ENCODE peak calls at places on chromosomes 13 and 19, in six cellular contexts. One of them, this sample, is unnamed.
A peak's percentile ranks its signal among the peaks of the same experiment; 100 is the strongest.

GRCh38 chr13:37899753-37900152 is 30.2 kb upstream of the TRPC4 start:
- DNase-seq in fibroblast of lung: no peak
- DNase-seq in lower lobe of right lung: no peak
- DNase-seq in mesothelial cell of epicardium: no peak
- DNase-seq in mammary epithelial cell: no peak
- DNase-seq in kidney epithelial cell: no peak
- DNase-seq in this sample: no peak

GRCh38 chr13:39835253-39835652 is 179.8 kb downstream of the COG6 start:
- DNase-seq in fibroblast of lung: no peak
- DNase-seq in lower lobe of right lung: no peak
- DNase-seq in mesothelial cell of epicardium: no peak
- DNase-seq in mammary epithelial cell: no peak
- DNase-seq in kidney epithelial cell: no peak
- DNase-seq in this sample: no peak

GRCh38 chr19:49327878-49328544 is 3.0 kb upstream of the SLC6A16 start:
- DNase-seq in fibroblast of lung: peak; percentile 20
- DNase-seq in lower lobe of right lung: no peak
- DNase-seq in mesothelial cell of epicardium: no peak
- DNase-seq in mammary epithelial cell: no peak
- DNase-seq in kidney epithelial cell: no peak
- DNase-seq in this sample: no peak

GRCh38 chr19:55588738-55589137 is 8.1 kb upstream of the ZNF579 start:
- DNase-seq in fibroblast of lung: no peak
- DNase-seq in lower lobe of right lung: no peak
- DNase-seq in mesothelial cell of epicardium: no peak
- DNase-seq in mammary epithelial cell: no peak
- DNase-seq in kidney epithelial cell: no peak
- DNase-seq in this sample: no peak

GRCh38 chr19:17248011-17248776 is 2.5 kb upstream of the NR2F6 start:
- DNase-seq in fibroblast of lung: no peak
- DNase-seq in lower lobe of right lung: no peak
- DNase-seq in mesothelial cell of epicardium: no peak
- DNase-seq in mammary epithelial cell: no peak
- DNase-seq in kidney epithelial cell: no peak
- DNase-seq in this sample: no peak

GRCh38 chr13:39263531-39263930 is 225.3 kb downstream of the NHLRC3 start:
- DNase-seq in fibroblast of lung: no peak
- DNase-seq in lower lobe of right lung: no peak
- DNase-seq in mesothelial cell of epicardium: no peak
- DNase-seq in mammary epithelial cell: no peak
- DNase-seq in kidney epithelial cell: no peak
- DNase-seq in this sample: no peak

GRCh38 chr19:10797078-10797477 is 38.9 kb downstream of the TMED1 start:
- DNase-seq in fibroblast of lung: no peak
- DNase-seq in lower lobe of right lung: no peak
- DNase-seq in mesothelial cell of epicardium: no peak
- DNase-seq in mammary epithelial cell: no peak
- DNase-seq in kidney epithelial cell: no peak
- DNase-seq in this sample: no peak

GRCh38 chr19:6587093-6587820 is 3.7 kb downstream of the CD70 start:
- DNase-seq in fibroblast of lung: peak; percentile 2
- DNase-seq in lower lobe of right lung: no peak
- DNase-seq in mesothelial cell of epicardium: no peak
- DNase-seq in mammary epithelial cell: peak; percentile 28
- DNase-seq in kidney epithelial cell: no peak
- DNase-seq in this sample: no peak

GRCh38 chr19:37936166-37936565 is 29.2 kb downstream of the SIPA1L3 start:
- DNase-seq in fibroblast of lung: no peak
- DNase-seq in lower lobe of right lung: peak; percentile 57
- DNase-seq in mesothelial cell of epicardium: no peak
- DNase-seq in mammary epithelial cell: no peak
- DNase-seq in kidney epithelial cell: no peak
- DNase-seq in this sample: no peak

GRCh38 chr13:100818706-100819105 is 144.1 kb upstream of the TMTC4 start:
- DNase-seq in fibroblast of lung: no peak
- DNase-seq in lower lobe of right lung: no peak
- DNase-seq in mesothelial cell of epicardium: no peak
- DNase-seq in mammary epithelial cell: no peak
- DNase-seq in kidney epithelial cell: no peak
- DNase-seq in this sample: no peak

GRCh38 chr13:114088863-114089262 is 43.6 kb downstream of the RASA3 start:
- DNase-seq in fibroblast of lung: no peak
- DNase-seq in lower lobe of right lung: no peak
- DNase-seq in mesothelial cell of epicardium: no peak
- DNase-seq in mammary epithelial cell: no peak
- DNase-seq in kidney epithelial cell: no peak
- DNase-seq in this sample: no peak

GRCh38 chr19:2223959-2224358 is 12.2 kb downstream of the PLEKHJ1 start:
- DNase-seq in fibroblast of lung: no peak
- DNase-seq in lower lobe of right lung: no peak
- DNase-seq in mesothelial cell of epicardium: no peak
- DNase-seq in mammary epithelial cell: no peak
- DNase-seq in kidney epithelial cell: no peak
- DNase-seq in this sample: no peak

GRCh38 chr19:2827840-2828489 is 8.3 kb downstream of the ZNF554 start:
- DNase-seq in fibroblast of lung: no peak
- DNase-seq in lower lobe of right lung: no peak
- DNase-seq in mesothelial cell of epicardium: no peak
- DNase-seq in mammary epithelial cell: no peak
- DNase-seq in kidney epithelial cell: no peak
- DNase-seq in this sample: no peak

GRCh38 chr19:45468803-45469131 is 971 bp downstream of the FOSB start:
- DNase-seq in fibroblast of lung: no peak
- DNase-seq in lower lobe of right lung: no peak
- DNase-seq in mesothelial cell of epicardium: no peak
- DNase-seq in mammary epithelial cell: no peak
- DNase-seq in kidney epithelial cell: no peak
- DNase-seq in this sample: no peak

GRCh38 chr19:40539070-40539469 is 37.6 kb upstream of the SHKBP1 start:
- DNase-seq in fibroblast of lung: no peak
- DNase-seq in lower lobe of right lung: no peak
- DNase-seq in mesothelial cell of epicardium: no peak
- DNase-seq in mammary epithelial cell: peak; percentile 17
- DNase-seq in kidney epithelial cell: no peak
- DNase-seq in this sample: no peak

GRCh38 chr19:55258476-55258827 is 365 bp downstream of the PPP6R1 start:
- DNase-seq in fibroblast of lung: no peak
- DNase-seq in lower lobe of right lung: peak; percentile 60
- DNase-seq in mesothelial cell of epicardium: peak; percentile 42
- DNase-seq in mammary epithelial cell: no peak
- DNase-seq in kidney epithelial cell: no peak
- DNase-seq in this sample: no peak

GRCh38 chr13:60591348-60591747 is 194.3 kb downstream of the TDRD3 start:
- DNase-seq in fibroblast of lung: no peak
- DNase-seq in lower lobe of right lung: no peak
- DNase-seq in mesothelial cell of epicardium: no peak
- DNase-seq in mammary epithelial cell: peak; percentile 86
- DNase-seq in kidney epithelial cell: no peak
- DNase-seq in this sample: peak; percentile 30

GRCh38 chr13:101398191-101398590 is 18.1 kb downstream of the NALCN start:
- DNase-seq in fibroblast of lung: peak; percentile 41
- DNase-seq in lower lobe of right lung: no peak
- DNase-seq in mesothelial cell of epicardium: no peak
- DNase-seq in mammary epithelial cell: peak; percentile 50
- DNase-seq in kidney epithelial cell: no peak
- DNase-seq in this sample: no peak

GRCh38 chr19:45676851-45677263 is 8.8 kb downstream of the GIPR start:
- DNase-seq in fibroblast of lung: no peak
- DNase-seq in lower lobe of right lung: peak; percentile 65
- DNase-seq in mesothelial cell of epicardium: no peak
- DNase-seq in mammary epithelial cell: no peak
- DNase-seq in kidney epithelial cell: no peak
- DNase-seq in this sample: no peak

GRCh38 chr19:45640849-45641273 is 1.7 kb upstream of the EML2 start:
- DNase-seq in fibroblast of lung: no peak
- DNase-seq in lower lobe of right lung: peak; percentile 53
- DNase-seq in mesothelial cell of epicardium: no peak
- DNase-seq in mammary epithelial cell: peak; percentile 85
- DNase-seq in kidney epithelial cell: no peak
- DNase-seq in this sample: no peak

GRCh38 chr13:46569471-46569870 is 16.5 kb downstream of the LRCH1 start:
- DNase-seq in fibroblast of lung: no peak
- DNase-seq in lower lobe of right lung: no peak
- DNase-seq in mesothelial cell of epicardium: no peak
- DNase-seq in mammary epithelial cell: no peak
- DNase-seq in kidney epithelial cell: no peak
- DNase-seq in this sample: no peak

GRCh38 chr13:53250272-53250875 is 221.8 kb downstream of the OLFM4 start:
- DNase-seq in fibroblast of lung: peak; percentile 78
- DNase-seq in lower lobe of right lung: no peak
- DNase-seq in mesothelial cell of epicardium: no peak
- DNase-seq in mammary epithelial cell: peak; percentile 56
- DNase-seq in kidney epithelial cell: peak; percentile 19
- DNase-seq in this sample: peak; percentile 28

DNA sequence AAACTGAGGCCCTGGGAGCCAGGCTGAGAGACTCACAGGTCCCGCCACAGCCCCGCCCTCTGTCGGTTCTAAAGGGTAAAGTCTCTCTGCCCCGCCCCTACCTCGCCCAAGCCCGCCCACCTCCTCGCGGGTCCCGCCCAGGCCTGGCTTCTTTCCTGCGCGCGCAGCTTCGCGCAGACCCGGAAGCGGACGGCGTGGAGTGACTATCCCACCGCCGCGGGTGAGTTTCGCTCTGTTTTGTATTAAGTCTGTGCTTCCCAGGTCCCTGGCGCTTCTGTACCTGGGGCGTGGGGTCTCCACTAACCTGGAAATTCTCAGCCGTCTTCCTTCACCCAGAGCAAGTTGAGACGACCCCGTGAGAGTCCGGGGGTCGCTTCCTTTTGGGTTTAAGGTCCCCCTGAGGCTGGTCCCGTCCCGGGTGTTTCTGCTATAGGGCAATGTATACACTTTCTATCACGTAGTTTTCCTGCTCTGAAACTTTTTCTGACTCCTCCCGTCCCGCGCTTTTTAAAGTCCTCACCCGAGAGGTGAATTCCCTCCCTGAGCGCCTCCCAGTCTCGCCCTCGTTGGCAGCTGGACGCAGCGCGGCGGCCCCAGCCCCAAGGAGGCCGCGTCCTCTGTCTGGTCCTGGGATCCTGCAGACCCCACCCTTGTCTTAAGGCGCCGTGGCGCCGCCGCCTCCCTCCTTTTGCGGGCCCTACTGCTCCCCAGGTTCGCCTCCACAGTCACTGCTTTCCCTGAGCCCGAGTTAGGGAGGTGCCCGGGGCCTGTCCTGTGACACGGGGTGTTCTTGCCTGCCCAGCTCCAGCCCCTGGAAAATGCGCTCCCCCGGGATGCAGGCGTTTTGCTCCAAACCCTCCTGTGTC is at the start of gene ZNF765:
- DNase-seq in fibroblast of lung: peak; percentile 91
- DNase-seq in lower lobe of right lung: peak; percentile 96
- DNase-seq in mesothelial cell of epicardium: peak; percentile 93
- DNase-seq in mammary epithelial cell: peak; percentile 84
- DNase-seq in kidney epithelial cell: no peak
- DNase-seq in this sample: peak; percentile 79
- TF ChIP-seq CTCF in fibroblast of lung: peak; percentile 43
- TF ChIP-seq CTCF in lower lobe of right lung: peak; percentile 52
- TF ChIP-seq CTCF in mesothelial cell of epicardium: peak; percentile 62
- TF ChIP-seq CTCF in mammary epithelial cell: peak; percentile 54
- TF ChIP-seq CTCF in kidney epithelial cell: peak; percentile 60
- TF ChIP-seq CTCF in this sample: peak; percentile 56

GRCh38 chr19:35781650-35782049 is 6.3 kb downstream of the ARHGAP33 start:
- DNase-seq in fibroblast of lung: no peak
- DNase-seq in lower lobe of right lung: no peak
- DNase-seq in mesothelial cell of epicardium: no peak
- DNase-seq in mammary epithelial cell: no peak
- DNase-seq in kidney epithelial cell: no peak
- DNase-seq in this sample: no peak
- TF ChIP-seq CTCF in fibroblast of lung: no peak
- TF ChIP-seq CTCF in lower lobe of right lung: no peak
- TF ChIP-seq CTCF in mesothelial cell of epicardium: no peak
- TF ChIP-seq CTCF in mammary epithelial cell: no peak
- TF ChIP-seq CTCF in kidney epithelial cell: no peak
- TF ChIP-seq CTCF in this sample: no peak

GRCh38 chr13:77360032-77360431 is 33.1 kb upstream of the MYCBP2 start:
- DNase-seq in fibroblast of lung: no peak
- DNase-seq in lower lobe of right lung: no peak
- DNase-seq in mesothelial cell of epicardium: no peak
- DNase-seq in mammary epithelial cell: no peak
- DNase-seq in kidney epithelial cell: no peak
- DNase-seq in this sample: no peak

GRCh38 chr13:77358001-77358400 is 31.1 kb upstream of the MYCBP2 start:
- DNase-seq in fibroblast of lung: no peak
- DNase-seq in lower lobe of right lung: no peak
- DNase-seq in mesothelial cell of epicardium: no peak
- DNase-seq in mammary epithelial cell: no peak
- DNase-seq in kidney epithelial cell: no peak
- DNase-seq in this sample: no peak

GRCh38 chr13:77359171-77359570 is 32.3 kb upstream of the MYCBP2 start:
- DNase-seq in fibroblast of lung: no peak
- DNase-seq in lower lobe of right lung: no peak
- DNase-seq in mesothelial cell of epicardium: no peak
- DNase-seq in mammary epithelial cell: no peak
- DNase-seq in kidney epithelial cell: no peak
- DNase-seq in this sample: no peak

GRCh38 chr13:77362166-77362565 is 35.3 kb upstream of the MYCBP2 start:
- DNase-seq in fibroblast of lung: no peak
- DNase-seq in lower lobe of right lung: no peak
- DNase-seq in mesothelial cell of epicardium: no peak
- DNase-seq in mammary epithelial cell: no peak
- DNase-seq in kidney epithelial cell: no peak
- DNase-seq in this sample: no peak
- TF ChIP-seq CTCF in fibroblast of lung: no peak
- TF ChIP-seq CTCF in lower lobe of right lung: no peak
- TF ChIP-seq CTCF in mesothelial cell of epicardium: no peak
- TF ChIP-seq CTCF in mammary epithelial cell: no peak
- TF ChIP-seq CTCF in kidney epithelial cell: no peak
- TF ChIP-seq CTCF in this sample: no peak

GRCh38 chr13:95300625-95301134 is 571 bp downstream of the ABCC4 start:
- DNase-seq in fibroblast of lung: peak; percentile 51
- DNase-seq in lower lobe of right lung: peak; percentile 76
- DNase-seq in mesothelial cell of epicardium: no peak
- DNase-seq in mammary epithelial cell: peak; percentile 40
- DNase-seq in kidney epithelial cell: no peak
- DNase-seq in this sample: no peak
- TF ChIP-seq CTCF in fibroblast of lung: peak; percentile 18
- TF ChIP-seq CTCF in lower lobe of right lung: peak; percentile 14
- TF ChIP-seq CTCF in mesothelial cell of epicardium: no peak
- TF ChIP-seq CTCF in mammary epithelial cell: no peak
- TF ChIP-seq CTCF in kidney epithelial cell: peak; percentile 25
- TF ChIP-seq CTCF in this sample: peak; percentile 38

This sample was measured in AG09319.